ENCODE peak calls at places on chromosomes 11 and 22, in six cellular contexts. One of them, this sample, is unnamed.

GRCh38 chr11:1055990-1056771 is 18.5 kb upstream of the MUC2 start:
- DNase-seq in GM13977: no peak
- DNase-seq in stimulated activated CD4-positive, alpha-beta T cell treated with anti-CD3 and anti-CD28 coated beads, Interleukin-15, amount 100 ng/mL, for 24 hours: no peak
- DNase-seq in brain microvascular endothelial cell: no peak
- DNase-seq in NCI-H748 treated with DMSO at 0.1 percent for 48 hours: no peak
- DNase-seq in Calu3: no peak
- DNase-seq in this sample: no peak

GRCh38 chr11:123421589-123421988 is 8.5 kb upstream of the GRAMD1B start:
- DNase-seq in GM13977: no peak
- DNase-seq in stimulated activated CD4-positive, alpha-beta T cell treated with anti-CD3 and anti-CD28 coated beads, Interleukin-15, amount 100 ng/mL, for 24 hours: no peak
- DNase-seq in brain microvascular endothelial cell: no peak
- DNase-seq in NCI-H748 treated with DMSO at 0.1 percent for 48 hours: no peak
- DNase-seq in Calu3: no peak
- DNase-seq in this sample: no peak

GRCh38 chr11:10761085-10761698 is 10.1 kb downstream of the CTR9 start:
- DNase-seq in GM13977: no peak
- DNase-seq in stimulated activated CD4-positive, alpha-beta T cell treated with anti-CD3 and anti-CD28 coated beads, Interleukin-15, amount 100 ng/mL, for 24 hours: no peak
- DNase-seq in brain microvascular endothelial cell: no peak
- DNase-seq in NCI-H748 treated with DMSO at 0.1 percent for 48 hours: no peak
- DNase-seq in Calu3: no peak
- DNase-seq in this sample: no peak

GRCh38 chr11:469684-470667 is 19.9 kb downstream of the PTDSS2 start:
- DNase-seq in GM13977: no peak
- DNase-seq in stimulated activated CD4-positive, alpha-beta T cell treated with anti-CD3 and anti-CD28 coated beads, Interleukin-15, amount 100 ng/mL, for 24 hours: no peak
- DNase-seq in brain microvascular endothelial cell: peak
- DNase-seq in NCI-H748 treated with DMSO at 0.1 percent for 48 hours: no peak
- DNase-seq in Calu3: no peak
- DNase-seq in this sample: peak

GRCh38 chr11:61026121-61027031 is 54.9 kb downstream of the CD6 start:
- DNase-seq in GM13977: no peak
- DNase-seq in stimulated activated CD4-positive, alpha-beta T cell treated with anti-CD3 and anti-CD28 coated beads, Interleukin-15, amount 100 ng/mL, for 24 hours: peak
- DNase-seq in brain microvascular endothelial cell: no peak
- DNase-seq in NCI-H748 treated with DMSO at 0.1 percent for 48 hours: no peak
- DNase-seq in Calu3: no peak
- DNase-seq in this sample: no peak

GRCh38 chr11:8080069-8080670 is 841 bp upstream of the TUB start:
- DNase-seq in GM13977: no peak
- DNase-seq in stimulated activated CD4-positive, alpha-beta T cell treated with anti-CD3 and anti-CD28 coated beads, Interleukin-15, amount 100 ng/mL, for 24 hours: no peak
- DNase-seq in brain microvascular endothelial cell: no peak
- DNase-seq in NCI-H748 treated with DMSO at 0.1 percent for 48 hours: no peak
- DNase-seq in Calu3: no peak
- DNase-seq in this sample: no peak

GRCh38 chr11:32508780-32509179 is 73.4 kb upstream of the WT1 start:
- DNase-seq in GM13977: no peak
- DNase-seq in stimulated activated CD4-positive, alpha-beta T cell treated with anti-CD3 and anti-CD28 coated beads, Interleukin-15, amount 100 ng/mL, for 24 hours: no peak
- DNase-seq in brain microvascular endothelial cell: no peak
- DNase-seq in NCI-H748 treated with DMSO at 0.1 percent for 48 hours: no peak
- DNase-seq in Calu3: no peak
- DNase-seq in this sample: no peak

GRCh38 chr11:73381589-73381988 is 5.4 kb downstream of the RELT start:
- DNase-seq in GM13977: no peak
- DNase-seq in stimulated activated CD4-positive, alpha-beta T cell treated with anti-CD3 and anti-CD28 coated beads, Interleukin-15, amount 100 ng/mL, for 24 hours: no peak
- DNase-seq in brain microvascular endothelial cell: no peak
- DNase-seq in NCI-H748 treated with DMSO at 0.1 percent for 48 hours: no peak
- DNase-seq in Calu3: no peak
- DNase-seq in this sample: no peak

GRCh38 chr11:62680825-62681240 is 2.0 kb upstream of the UBXN1 start:
- DNase-seq in GM13977: peak
- DNase-seq in stimulated activated CD4-positive, alpha-beta T cell treated with anti-CD3 and anti-CD28 coated beads, Interleukin-15, amount 100 ng/mL, for 24 hours: peak
- DNase-seq in brain microvascular endothelial cell: peak
- DNase-seq in NCI-H748 treated with DMSO at 0.1 percent for 48 hours: no peak
- DNase-seq in Calu3: peak
- DNase-seq in this sample: peak

GRCh38 chr22:43884600-43885318 is 7.1 kb downstream of the PNPLA5 start:
- DNase-seq in GM13977: peak
- DNase-seq in stimulated activated CD4-positive, alpha-beta T cell treated with anti-CD3 and anti-CD28 coated beads, Interleukin-15, amount 100 ng/mL, for 24 hours: peak
- DNase-seq in brain microvascular endothelial cell: peak
- DNase-seq in NCI-H748 treated with DMSO at 0.1 percent for 48 hours: peak
- DNase-seq in Calu3: peak
- DNase-seq in this sample: peak

GRCh38 chr22:19903513-19903912 is 38.1 kb upstream of the COMT start:
- DNase-seq in GM13977: no peak
- DNase-seq in stimulated activated CD4-positive, alpha-beta T cell treated with anti-CD3 and anti-CD28 coated beads, Interleukin-15, amount 100 ng/mL, for 24 hours: no peak
- DNase-seq in brain microvascular endothelial cell: no peak
- DNase-seq in NCI-H748 treated with DMSO at 0.1 percent for 48 hours: no peak
- DNase-seq in Calu3: no peak
- DNase-seq in this sample: no peak

GRCh38 chr11:46520971-46521745 is 72.7 kb downstream of the AMBRA1 start:
- DNase-seq in GM13977: no peak
- DNase-seq in stimulated activated CD4-positive, alpha-beta T cell treated with anti-CD3 and anti-CD28 coated beads, Interleukin-15, amount 100 ng/mL, for 24 hours: no peak
- DNase-seq in brain microvascular endothelial cell: peak
- DNase-seq in NCI-H748 treated with DMSO at 0.1 percent for 48 hours: no peak
- DNase-seq in Calu3: no peak
- DNase-seq in this sample: peak

GRCh38 chr11:22558638-22559037 is 67.0 kb downstream of the FANCF start:
- DNase-seq in GM13977: no peak
- DNase-seq in stimulated activated CD4-positive, alpha-beta T cell treated with anti-CD3 and anti-CD28 coated beads, Interleukin-15, amount 100 ng/mL, for 24 hours: no peak
- DNase-seq in brain microvascular endothelial cell: peak
- DNase-seq in NCI-H748 treated with DMSO at 0.1 percent for 48 hours: no peak
- DNase-seq in Calu3: no peak
- DNase-seq in this sample: peak

GRCh38 chr22:42173183-42173926 is 42.7 kb upstream of the CYP2D6 start:
- DNase-seq in GM13977: no peak
- DNase-seq in stimulated activated CD4-positive, alpha-beta T cell treated with anti-CD3 and anti-CD28 coated beads, Interleukin-15, amount 100 ng/mL, for 24 hours: no peak
- DNase-seq in brain microvascular endothelial cell: no peak
- DNase-seq in NCI-H748 treated with DMSO at 0.1 percent for 48 hours: no peak
- DNase-seq in Calu3: no peak
- DNase-seq in this sample: no peak

GRCh38 chr11:126430581-126431320 is 75.3 kb downstream of the ST3GAL4 start:
- DNase-seq in GM13977: no peak
- DNase-seq in stimulated activated CD4-positive, alpha-beta T cell treated with anti-CD3 and anti-CD28 coated beads, Interleukin-15, amount 100 ng/mL, for 24 hours: no peak
- DNase-seq in brain microvascular endothelial cell: no peak
- DNase-seq in NCI-H748 treated with DMSO at 0.1 percent for 48 hours: no peak
- DNase-seq in Calu3: no peak
- DNase-seq in this sample: no peak

GRCh38 chr22:43404673-43405385 is 7.0 kb upstream of the MPPED1 start:
- DNase-seq in GM13977: no peak
- DNase-seq in stimulated activated CD4-positive, alpha-beta T cell treated with anti-CD3 and anti-CD28 coated beads, Interleukin-15, amount 100 ng/mL, for 24 hours: no peak
- DNase-seq in brain microvascular endothelial cell: no peak
- DNase-seq in NCI-H748 treated with DMSO at 0.1 percent for 48 hours: no peak
- DNase-seq in Calu3: no peak
- DNase-seq in this sample: no peak

GRCh38 chr22:22848364-22848866 is 39.2 kb upstream of the IGLL5 start:
- DNase-seq in GM13977: peak
- DNase-seq in stimulated activated CD4-positive, alpha-beta T cell treated with anti-CD3 and anti-CD28 coated beads, Interleukin-15, amount 100 ng/mL, for 24 hours: peak
- DNase-seq in brain microvascular endothelial cell: peak
- DNase-seq in NCI-H748 treated with DMSO at 0.1 percent for 48 hours: no peak
- DNase-seq in Calu3: peak
- DNase-seq in this sample: peak

GRCh38 chr22:32618461-32619140 is 144.0 kb downstream of the FBXO7 start:
- DNase-seq in GM13977: no peak
- DNase-seq in stimulated activated CD4-positive, alpha-beta T cell treated with anti-CD3 and anti-CD28 coated beads, Interleukin-15, amount 100 ng/mL, for 24 hours: no peak
- DNase-seq in brain microvascular endothelial cell: no peak
- DNase-seq in NCI-H748 treated with DMSO at 0.1 percent for 48 hours: no peak
- DNase-seq in Calu3: no peak
- DNase-seq in this sample: no peak

GRCh38 chr22:17931400-17931825 is 92.9 kb downstream of the MICAL3 start:
- DNase-seq in GM13977: no peak
- DNase-seq in stimulated activated CD4-positive, alpha-beta T cell treated with anti-CD3 and anti-CD28 coated beads, Interleukin-15, amount 100 ng/mL, for 24 hours: no peak
- DNase-seq in brain microvascular endothelial cell: no peak
- DNase-seq in NCI-H748 treated with DMSO at 0.1 percent for 48 hours: no peak
- DNase-seq in Calu3: no peak
- DNase-seq in this sample: peak

GRCh38 chr11:8811571-8811970 is 99.4 kb upstream of the AKIP1 start:
- DNase-seq in GM13977: no peak
- DNase-seq in stimulated activated CD4-positive, alpha-beta T cell treated with anti-CD3 and anti-CD28 coated beads, Interleukin-15, amount 100 ng/mL, for 24 hours: no peak
- DNase-seq in brain microvascular endothelial cell: no peak
- DNase-seq in NCI-H748 treated with DMSO at 0.1 percent for 48 hours: no peak
- DNase-seq in Calu3: no peak
- DNase-seq in this sample: peak

GRCh38 chr11:75797116-75797515 is 17.9 kb upstream of the UVRAG start:
- DNase-seq in GM13977: no peak
- DNase-seq in stimulated activated CD4-positive, alpha-beta T cell treated with anti-CD3 and anti-CD28 coated beads, Interleukin-15, amount 100 ng/mL, for 24 hours: no peak
- DNase-seq in brain microvascular endothelial cell: no peak
- DNase-seq in NCI-H748 treated with DMSO at 0.1 percent for 48 hours: no peak
- DNase-seq in Calu3: no peak
- DNase-seq in this sample: no peak

GRCh38 chr11:125637840-125638239 is 12.9 kb downstream of the CHEK1 start:
- DNase-seq in GM13977: no peak
- DNase-seq in stimulated activated CD4-positive, alpha-beta T cell treated with anti-CD3 and anti-CD28 coated beads, Interleukin-15, amount 100 ng/mL, for 24 hours: no peak
- DNase-seq in brain microvascular endothelial cell: no peak
- DNase-seq in NCI-H748 treated with DMSO at 0.1 percent for 48 hours: no peak
- DNase-seq in Calu3: no peak
- DNase-seq in this sample: no peak

GRCh38 chr11:27886765-27887328 is 186.6 kb upstream of the BDNF start:
- DNase-seq in GM13977: no peak
- DNase-seq in stimulated activated CD4-positive, alpha-beta T cell treated with anti-CD3 and anti-CD28 coated beads, Interleukin-15, amount 100 ng/mL, for 24 hours: no peak
- DNase-seq in brain microvascular endothelial cell: no peak
- DNase-seq in NCI-H748 treated with DMSO at 0.1 percent for 48 hours: no peak
- DNase-seq in Calu3: no peak
- DNase-seq in this sample: no peak

GRCh38 chr22:40215266-40215665 is 37.5 kb downstream of the TNRC6B start:
- DNase-seq in GM13977: no peak
- DNase-seq in stimulated activated CD4-positive, alpha-beta T cell treated with anti-CD3 and anti-CD28 coated beads, Interleukin-15, amount 100 ng/mL, for 24 hours: no peak
- DNase-seq in brain microvascular endothelial cell: no peak
- DNase-seq in NCI-H748 treated with DMSO at 0.1 percent for 48 hours: no peak
- DNase-seq in Calu3: no peak
- DNase-seq in this sample: no peak

GRCh38 chr11:870127-870413 is 27.4 kb downstream of the TSPAN4 start:
- DNase-seq in GM13977: no peak
- DNase-seq in stimulated activated CD4-positive, alpha-beta T cell treated with anti-CD3 and anti-CD28 coated beads, Interleukin-15, amount 100 ng/mL, for 24 hours: no peak
- DNase-seq in brain microvascular endothelial cell: no peak
- DNase-seq in NCI-H748 treated with DMSO at 0.1 percent for 48 hours: no peak
- DNase-seq in Calu3: no peak
- DNase-seq in this sample: no peak

GRCh38 chr11:92727123-92727522 is 242.3 kb upstream of the MTNR1B start:
- DNase-seq in GM13977: no peak
- DNase-seq in stimulated activated CD4-positive, alpha-beta T cell treated with anti-CD3 and anti-CD28 coated beads, Interleukin-15, amount 100 ng/mL, for 24 hours: no peak
- DNase-seq in brain microvascular endothelial cell: no peak
- DNase-seq in NCI-H748 treated with DMSO at 0.1 percent for 48 hours: no peak
- DNase-seq in Calu3: no peak
- DNase-seq in this sample: no peak

GRCh38 chr11:134124660-134125451 is 56.0 kb downstream of the JAM3 start:
- DNase-seq in GM13977: no peak
- DNase-seq in stimulated activated CD4-positive, alpha-beta T cell treated with anti-CD3 and anti-CD28 coated beads, Interleukin-15, amount 100 ng/mL, for 24 hours: peak
- DNase-seq in brain microvascular endothelial cell: peak
- DNase-seq in NCI-H748 treated with DMSO at 0.1 percent for 48 hours: no peak
- DNase-seq in Calu3: peak
- DNase-seq in this sample: no peak

GRCh38 chr11:63804259-63804658 is 9.0 kb upstream of the SPINDOC start:
- DNase-seq in GM13977: no peak
- DNase-seq in stimulated activated CD4-positive, alpha-beta T cell treated with anti-CD3 and anti-CD28 coated beads, Interleukin-15, amount 100 ng/mL, for 24 hours: no peak
- DNase-seq in brain microvascular endothelial cell: no peak
- DNase-seq in NCI-H748 treated with DMSO at 0.1 percent for 48 hours: no peak
- DNase-seq in Calu3: peak
- DNase-seq in this sample: no peak

GRCh38 chr11:64226507-64227051 is 505 bp downstream of the NUDT22 start:
- DNase-seq in GM13977: peak
- DNase-seq in stimulated activated CD4-positive, alpha-beta T cell treated with anti-CD3 and anti-CD28 coated beads, Interleukin-15, amount 100 ng/mL, for 24 hours: peak
- DNase-seq in brain microvascular endothelial cell: no peak
- DNase-seq in NCI-H748 treated with DMSO at 0.1 percent for 48 hours: peak
- DNase-seq in Calu3: peak
- DNase-seq in this sample: peak

GRCh38 chr11:11667056-11667455 is 45.3 kb upstream of the GALNT18 start:
- DNase-seq in GM13977: no peak
- DNase-seq in stimulated activated CD4-positive, alpha-beta T cell treated with anti-CD3 and anti-CD28 coated beads, Interleukin-15, amount 100 ng/mL, for 24 hours: no peak
- DNase-seq in brain microvascular endothelial cell: no peak
- DNase-seq in NCI-H748 treated with DMSO at 0.1 percent for 48 hours: no peak
- DNase-seq in Calu3: no peak
- DNase-seq in this sample: no peak

GRCh38 chr11:99422581-99423434 is 402.1 kb downstream of the CNTN5 start:
- DNase-seq in GM13977: no peak
- DNase-seq in stimulated activated CD4-positive, alpha-beta T cell treated with anti-CD3 and anti-CD28 coated beads, Interleukin-15, amount 100 ng/mL, for 24 hours: no peak
- DNase-seq in brain microvascular endothelial cell: no peak
- DNase-seq in NCI-H748 treated with DMSO at 0.1 percent for 48 hours: no peak
- DNase-seq in Calu3: no peak
- DNase-seq in this sample: no peak

GRCh38 chr11:42526366-42526765 is 785.4 kb upstream of the API5 start:
- DNase-seq in GM13977: no peak
- DNase-seq in stimulated activated CD4-positive, alpha-beta T cell treated with anti-CD3 and anti-CD28 coated beads, Interleukin-15, amount 100 ng/mL, for 24 hours: no peak
- DNase-seq in brain microvascular endothelial cell: no peak
- DNase-seq in NCI-H748 treated with DMSO at 0.1 percent for 48 hours: no peak
- DNase-seq in Calu3: no peak
- DNase-seq in this sample: no peak

GRCh38 chr11:30422389-30422788 is 99.5 kb downstream of the ARL14EP start:
- DNase-seq in GM13977: no peak
- DNase-seq in stimulated activated CD4-positive, alpha-beta T cell treated with anti-CD3 and anti-CD28 coated beads, Interleukin-15, amount 100 ng/mL, for 24 hours: no peak
- DNase-seq in brain microvascular endothelial cell: no peak
- DNase-seq in NCI-H748 treated with DMSO at 0.1 percent for 48 hours: no peak
- DNase-seq in Calu3: no peak
- DNase-seq in this sample: no peak

GRCh38 chr11:17400048-17400775 is 11.8 kb upstream of the KCNJ11 start:
- DNase-seq in GM13977: no peak
- DNase-seq in stimulated activated CD4-positive, alpha-beta T cell treated with anti-CD3 and anti-CD28 coated beads, Interleukin-15, amount 100 ng/mL, for 24 hours: no peak
- DNase-seq in brain microvascular endothelial cell: no peak
- DNase-seq in NCI-H748 treated with DMSO at 0.1 percent for 48 hours: no peak
- DNase-seq in Calu3: no peak
- DNase-seq in this sample: no peak

GRCh38 chr11:11568651-11569229 is 53.1 kb downstream of the GALNT18 start:
- DNase-seq in GM13977: no peak
- DNase-seq in stimulated activated CD4-positive, alpha-beta T cell treated with anti-CD3 and anti-CD28 coated beads, Interleukin-15, amount 100 ng/mL, for 24 hours: no peak
- DNase-seq in brain microvascular endothelial cell: no peak
- DNase-seq in NCI-H748 treated with DMSO at 0.1 percent for 48 hours: no peak
- DNase-seq in Calu3: no peak
- DNase-seq in this sample: no peak

GRCh38 chr11:3123316-3123715 is 41.8 kb downstream of the OSBPL5 start:
- DNase-seq in GM13977: no peak
- DNase-seq in stimulated activated CD4-positive, alpha-beta T cell treated with anti-CD3 and anti-CD28 coated beads, Interleukin-15, amount 100 ng/mL, for 24 hours: no peak
- DNase-seq in brain microvascular endothelial cell: no peak
- DNase-seq in NCI-H748 treated with DMSO at 0.1 percent for 48 hours: peak
- DNase-seq in Calu3: no peak
- DNase-seq in this sample: no peak

GRCh38 chr11:94243571-94244229 is 60.7 kb upstream of the IZUMO1R start:
- DNase-seq in GM13977: no peak
- DNase-seq in stimulated activated CD4-positive, alpha-beta T cell treated with anti-CD3 and anti-CD28 coated beads, Interleukin-15, amount 100 ng/mL, for 24 hours: no peak
- DNase-seq in brain microvascular endothelial cell: no peak
- DNase-seq in NCI-H748 treated with DMSO at 0.1 percent for 48 hours: no peak
- DNase-seq in Calu3: no peak
- DNase-seq in this sample: no peak

GRCh38 chr22:37623075-37624016 is 14.7 kb downstream of the GGA1 start:
- DNase-seq in GM13977: peak
- DNase-seq in stimulated activated CD4-positive, alpha-beta T cell treated with anti-CD3 and anti-CD28 coated beads, Interleukin-15, amount 100 ng/mL, for 24 hours: peak
- DNase-seq in brain microvascular endothelial cell: no peak
- DNase-seq in NCI-H748 treated with DMSO at 0.1 percent for 48 hours: no peak
- DNase-seq in Calu3: peak
- DNase-seq in this sample: peak

This sample was measured in AG08396.